ENCODE peak calls at places on chromosomes 4 and X, in ten cellular contexts. E, U, C, I, T, Q, O, P, F and V are unnamed samples. For H3K4me1, the result is how much of the 10 kb centered on the place peaks cover.

GRCh38 chr4:93829531-93830089 is 1.1 kb downstream of the ATOH1 start:
- ATAC-seq in E (peak), U (no peak), C (no peak), I (no peak), T (no peak), Q (no peak), O (no peak), P (no peak), F (no peak), V (no peak)

GRCh38 chr4:3021627-3022026 is 52.7 kb downstream of the HTT-AS start:
- ATAC-seq in E (no peak), U (no peak), C (no peak), I (no peak), T (no peak), Q (no peak), O (no peak), P (no peak), F (no peak), V (no peak)

GRCh38 chr4:147192679-147193078 is 247.0 kb upstream of the TTC29 start:
- ATAC-seq in E (no peak), U (no peak), C (no peak), I (no peak), T (no peak), Q (no peak), O (no peak), P (no peak), F (no peak), V (no peak)

GRCh38 chr4:10102193-10102980 is 14.2 kb downstream of the WDR1 start:
- ATAC-seq in E (no peak), U (no peak), C (no peak), I (no peak), T (no peak), Q (no peak), O (no peak), P (no peak), F (no peak), V (no peak)

GRCh38 chr4:33649015-33649414 is 2595.3 kb downstream of the ARAP2 start:
- ATAC-seq in E (no peak), U (no peak), C (no peak), I (no peak), T (peak), Q (no peak), O (peak), P (no peak), F (no peak), V (no peak)

GRCh38 chrX:54482839-54483593 is 13.0 kb downstream of the FGD1 start:
- ATAC-seq in E (peak), U (no peak), C (no peak), I (no peak), T (no peak), Q (peak), O (no peak), P (peak), F (no peak), V (no peak)

GRCh38 chr4:168771251-168771650 is 238.8 kb downstream of the CBR4 start:
- ATAC-seq in E (no peak), U (no peak), C (no peak), I (no peak), T (peak), Q (no peak), O (peak), P (no peak), F (no peak), V (no peak)

GRCh38 chrX:79336869-79337815 is 30.0 kb downstream of the ITM2A start:
- ATAC-seq in E (no peak), U (no peak), C (peak), I (no peak), T (no peak), Q (no peak), O (no peak), P (no peak), F (no peak), V (no peak)

GRCh38 chrX:134013528-134013927 is 28.1 kb upstream of the GPC3 start:
- ATAC-seq in E (no peak), U (no peak), C (no peak), I (no peak), T (no peak), Q (no peak), O (no peak), P (no peak), F (no peak), V (no peak)

GRCh38 chr4:7503597-7503996 is 68.9 kb upstream of the PSAPL1 start:
- ATAC-seq in E (no peak), U (no peak), C (no peak), I (no peak), T (no peak), Q (no peak), O (no peak), P (no peak), F (no peak), V (no peak)

GRCh38 chr4:74317616-74318256 is 9.5 kb downstream of the EPGN start:
- ATAC-seq in E (peak), U (no peak), C (no peak), I (no peak), T (no peak), Q (peak), O (no peak), P (no peak), F (no peak), V (peak)

GRCh38 chr4:77007358-77008230 is 58.0 kb downstream of the SEPTIN11 start:
- ATAC-seq in E (peak), U (peak), C (peak), I (peak), T (peak), Q (peak), O (no peak), P (peak), F (peak), V (peak)
- H3K4me1 ChIP-seq in E (under half), U (under half), C (half or more), I (under half), T (under half), Q (under half), O (under half), P (under half), F (under half), V (under half)

GRCh38 chrX:115591856-115592842 is 31.2 kb downstream of the PLS3 start:
- ATAC-seq in E (no peak), U (no peak), C (peak), I (peak), T (peak), Q (peak), O (no peak), P (peak), F (peak), V (no peak)

GRCh38 chrX:115592997-115593734 is 32.2 kb downstream of the PLS3 start:
- ATAC-seq in E (peak), U (peak), C (peak), I (peak), T (peak), Q (peak), O (no peak), P (peak), F (peak), V (no peak)

GRCh38 chrX:115588180-115588579 is 27.2 kb downstream of the PLS3 start:
- ATAC-seq in E (no peak), U (no peak), C (no peak), I (no peak), T (no peak), Q (no peak), O (no peak), P (no peak), F (no peak), V (no peak)

GRCh38 chrX:115589419-115589818 is 28.4 kb downstream of the PLS3 start:
- ATAC-seq in E (no peak), U (no peak), C (peak), I (no peak), T (peak), Q (no peak), O (no peak), P (no peak), F (peak), V (no peak)

GRCh38 chrX:115591420-115591819 is 30.4 kb downstream of the PLS3 start:
- ATAC-seq in E (no peak), U (no peak), C (no peak), I (no peak), T (no peak), Q (no peak), O (no peak), P (no peak), F (no peak), V (no peak)
- H3K27ac ChIP-seq in E (no peak), U (no peak), C (peak), I (peak), T (peak), Q (peak), O (no peak), P (peak), F (peak), V (no peak)

GRCh38 chr4:69096810-69097209 is 536 bp downstream of the UGT2B7 start:
- ATAC-seq in E (no peak), U (peak), C (no peak), I (no peak), T (no peak), Q (no peak), O (no peak), P (no peak), F (no peak), V (no peak)
- H3K4me1 ChIP-seq in E (under half), U (under half), C (under half), I (under half), T (under half), Q (under half), O (under half), P (under half), F (half or more), V (under half)

GRCh38 chrX:39518451-39519212 is 579.1 kb downstream of the BCOR start:
- ATAC-seq in E (peak), U (peak), C (peak), I (no peak), T (no peak), Q (peak), O (no peak), P (peak), F (no peak), V (peak)

GRCh38 chrX:39513836-39514235 is 583.9 kb downstream of the BCOR start:
- ATAC-seq in E (no peak), U (no peak), C (peak), I (no peak), T (no peak), Q (peak), O (no peak), P (no peak), F (no peak), V (no peak)

GRCh38 chrX:39519566-39520301 is 578.0 kb downstream of the BCOR start:
- ATAC-seq in E (peak), U (no peak), C (no peak), I (no peak), T (no peak), Q (peak), O (no peak), P (peak), F (no peak), V (no peak)

GRCh38 chrX:39516399-39516798 is 581.4 kb downstream of the BCOR start:
- ATAC-seq in E (no peak), U (no peak), C (no peak), I (no peak), T (no peak), Q (peak), O (no peak), P (no peak), F (no peak), V (no peak)

GRCh38 chrX:39519213-39519544 is 578.6 kb downstream of the BCOR start:
- ATAC-seq in E (peak), U (peak), C (peak), I (no peak), T (no peak), Q (peak), O (no peak), P (peak), F (no peak), V (no peak)
- H3K27ac ChIP-seq in E (peak), U (no peak), C (no peak), I (no peak), T (no peak), Q (peak), O (no peak), P (peak), F (no peak), V (peak)

GRCh38 chr4:153486281-153487151 is 20.4 kb downstream of the TMEM131L start:
- ATAC-seq in E (no peak), U (peak), C (peak), I (peak), T (peak), Q (peak), O (peak), P (peak), F (peak), V (peak)
- H3K4me1 ChIP-seq in E (under half), U (under half), C (half or more), I (under half), T (under half), Q (under half), O (under half), P (under half), F (half or more), V (under half)

DNA sequence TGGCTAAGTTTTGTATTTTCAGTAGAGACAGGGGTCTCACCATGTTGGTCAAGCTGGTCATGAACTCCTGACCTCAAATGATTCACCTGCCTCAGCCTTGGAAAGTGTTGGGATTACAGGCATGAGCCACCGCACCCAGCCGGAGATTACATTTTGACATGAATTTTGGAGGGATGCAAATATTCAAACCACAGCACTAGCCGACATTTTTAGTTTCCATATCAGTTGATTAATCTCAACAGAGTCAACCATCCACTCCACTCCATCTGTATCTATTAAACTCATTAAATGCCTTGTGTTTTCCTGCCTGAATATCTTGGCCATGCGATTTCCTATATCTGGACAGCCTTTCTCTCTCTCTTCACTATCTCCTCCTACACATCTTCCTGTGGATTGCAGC is 64.1 kb upstream of the PDGFRA start:
- ATAC-seq in E (no peak), U (no peak), C (no peak), I (no peak), T (peak), Q (no peak), O (peak), P (no peak), F (no peak), V (no peak)
- H3K27ac ChIP-seq in E (no peak), U (no peak), C (no peak), I (no peak), T (peak), Q (no peak), O (no peak), P (no peak), F (no peak), V (no peak)